ENCODE peak calls at places on chromosomes 13 and 19, in five cellular contexts. X is AG04449, V is prostate gland, G is PC-3, S is uterus. I is an unnamed sample.

GRCh38 chr19:1213391-1214286 is 8.1 kb downstream of the STK11 start:
- DNase-seq in V (peak), S (peak), X (no peak), G (no peak), I (peak)

GRCh38 chr13:29446016-29446415 is 149.5 kb downstream of the SLC7A1 start:
- DNase-seq in S (no peak), G (no peak), X (no peak), V (no peak), I (no peak)

GRCh38 chr13:109631069-109631468 is 155.3 kb downstream of the IRS2 start:
- DNase-seq in V (no peak), G (no peak), X (no peak), S (no peak), I (no peak)

GRCh38 chr13:112840472-112841302 is 128.3 kb upstream of the MCF2L start:
- DNase-seq in V (no peak), G (no peak), X (no peak), S (no peak), I (no peak)

GRCh38 chr13:83839158-83839557 is 43.1 kb downstream of the SLITRK1 start:
- DNase-seq in X (no peak), G (no peak), S (no peak), V (no peak), I (no peak)

GRCh38 chr19:10295305-10295846 is 5.6 kb downstream of the ICAM5 start:
- DNase-seq in G (no peak), S (no peak), X (no peak), V (no peak), I (peak)

GRCh38 chr13:97724450-97724849 is 229.0 kb upstream of the IPO5 start:
- DNase-seq in G (no peak), S (no peak), V (no peak), X (no peak), I (no peak)

GRCh38 chr13:43411741-43412140 is 375.0 kb downstream of the ENOX1 start:
- DNase-seq in X (no peak), V (no peak), G (no peak), S (peak), I (no peak)

GRCh38 chr13:36475468-36475867 is 43.2 kb downstream of the CCNA1 start:
- DNase-seq in V (no peak), G (peak), X (no peak), S (no peak), I (no peak)

GRCh38 chr13:103883152-103883551 is 816.9 kb upstream of the SLC10A2 start:
- DNase-seq in X (peak), G (peak), S (peak), V (peak), I (peak)

GRCh38 chr19:11102944-11103343 is 13.7 kb downstream of the LDLR start:
- DNase-seq in S (no peak), V (no peak), X (no peak), G (no peak), I (no peak)

GRCh38 chr13:109271991-109272454 is 514.4 kb downstream of the IRS2 start:
- DNase-seq in X (no peak), S (no peak), G (peak), V (no peak), I (no peak)

GRCh38 chr19:5038631-5039271 is 69.8 kb downstream of the KDM4B start:
- DNase-seq in G (peak), X (no peak), V (no peak), S (no peak), I (no peak)

GRCh38 chr19:1412995-1413889 is 5.9 kb downstream of the DAZAP1 start:
- DNase-seq in S (no peak), X (no peak), V (no peak), G (no peak), I (no peak)

GRCh38 chr13:73138276-73138950 is 79.6 kb downstream of the KLF5 start:
- DNase-seq in S (no peak), G (peak), X (no peak), V (no peak), I (peak)

GRCh38 chr19:52785506-52785905 is 1.1 kb downstream of the ZNF600 start:
- DNase-seq in V (no peak), X (no peak), G (no peak), S (no peak), I (no peak)
- H3K4me3 ChIP-seq in V (peak), X (no peak), G (peak), S (no peak), I (no peak)

GRCh38 chr13:44763604-44764311 is 187.6 kb upstream of the TSC22D1 start:
- DNase-seq in X (no peak), V (peak), G (no peak), S (no peak), I (peak)

GRCh38 chr13:44762946-44763345 is 186.8 kb upstream of the TSC22D1 start:
- DNase-seq in V (no peak), S (no peak), X (no peak), G (no peak), I (no peak)

GRCh38 chr13:44764334-44764733 is 188.2 kb upstream of the TSC22D1 start:
- DNase-seq in X (no peak), S (no peak), G (no peak), V (peak), I (peak)

GRCh38 chr13:44767257-44767656 is 191.1 kb upstream of the TSC22D1 start:
- DNase-seq in V (no peak), G (no peak), X (no peak), S (no peak), I (no peak)

DNA sequence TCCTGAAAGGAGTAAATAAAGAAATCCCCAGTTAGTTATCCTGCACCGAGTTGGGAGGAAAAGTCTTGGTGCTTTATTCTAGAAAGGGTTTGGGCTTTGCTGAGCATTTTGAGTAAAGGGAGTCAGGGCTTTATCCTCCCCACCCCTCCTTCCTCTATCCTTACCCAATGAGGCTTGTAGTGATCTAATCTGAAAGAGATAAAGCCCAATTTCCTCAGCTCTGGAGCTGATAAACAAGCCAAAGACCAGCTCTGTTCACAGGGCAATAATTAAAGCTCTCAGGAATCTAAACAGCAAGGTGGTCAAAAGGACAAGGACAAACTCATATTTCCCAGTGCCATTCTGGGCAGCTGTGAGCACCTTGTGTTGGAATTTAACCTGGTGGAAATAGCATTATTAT is 188.9 kb upstream of the TSC22D1 start:
- DNase-seq in S (no peak), X (no peak), G (no peak), V (no peak), I (peak)
- H3K4me3 ChIP-seq in S (no peak), X (no peak), G (no peak), V (no peak), I (no peak)

GRCh38 chr19:35645680-35646511 is 2.2 kb upstream of the COX6B1 start:
- DNase-seq in X (no peak), G (no peak), V (no peak), S (no peak), I (no peak)
- H3K4me3 ChIP-seq in X (no peak), G (no peak), V (no peak), S (no peak), I (no peak)

DNA sequence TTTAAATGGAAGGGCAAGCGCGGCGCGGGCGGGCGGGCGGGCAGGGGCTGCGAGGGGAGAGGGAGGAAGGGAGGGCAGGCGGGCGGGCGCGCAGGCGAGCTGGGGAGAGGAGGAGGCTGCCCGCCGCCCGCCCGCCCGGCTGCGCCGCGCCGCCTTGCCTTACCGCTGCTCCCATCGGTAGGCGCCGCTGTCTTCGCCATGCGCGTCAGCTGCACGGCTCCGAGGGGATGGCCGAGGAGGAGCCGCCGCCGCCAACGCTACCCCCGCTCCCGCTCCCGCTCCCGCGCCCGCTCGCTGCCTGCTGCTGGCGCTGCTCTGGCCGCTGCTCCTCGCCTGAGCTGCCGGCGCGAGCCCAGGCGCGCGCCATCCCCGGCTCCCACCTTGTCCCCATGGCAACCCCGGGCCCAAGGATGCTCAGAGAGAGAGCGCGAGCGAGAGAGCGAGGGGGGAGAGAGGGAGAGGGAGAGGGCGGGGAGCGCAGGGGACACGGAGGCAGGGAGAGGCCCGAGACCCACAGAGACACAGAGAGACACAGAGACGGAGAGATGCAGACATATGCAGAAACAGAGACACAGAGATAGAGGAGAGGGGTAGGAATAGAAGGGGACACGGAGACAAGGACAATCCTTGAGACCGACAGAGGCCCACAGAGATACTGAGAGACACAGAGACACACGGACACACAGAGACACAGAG is 40.3 kb downstream of the DEDD2 start:
- DNase-seq in S (peak), G (peak), X (no peak), V (peak), I (peak)
- H3K4me3 ChIP-seq in S (peak), G (peak), X (peak), V (peak), I (no peak)

DNA sequence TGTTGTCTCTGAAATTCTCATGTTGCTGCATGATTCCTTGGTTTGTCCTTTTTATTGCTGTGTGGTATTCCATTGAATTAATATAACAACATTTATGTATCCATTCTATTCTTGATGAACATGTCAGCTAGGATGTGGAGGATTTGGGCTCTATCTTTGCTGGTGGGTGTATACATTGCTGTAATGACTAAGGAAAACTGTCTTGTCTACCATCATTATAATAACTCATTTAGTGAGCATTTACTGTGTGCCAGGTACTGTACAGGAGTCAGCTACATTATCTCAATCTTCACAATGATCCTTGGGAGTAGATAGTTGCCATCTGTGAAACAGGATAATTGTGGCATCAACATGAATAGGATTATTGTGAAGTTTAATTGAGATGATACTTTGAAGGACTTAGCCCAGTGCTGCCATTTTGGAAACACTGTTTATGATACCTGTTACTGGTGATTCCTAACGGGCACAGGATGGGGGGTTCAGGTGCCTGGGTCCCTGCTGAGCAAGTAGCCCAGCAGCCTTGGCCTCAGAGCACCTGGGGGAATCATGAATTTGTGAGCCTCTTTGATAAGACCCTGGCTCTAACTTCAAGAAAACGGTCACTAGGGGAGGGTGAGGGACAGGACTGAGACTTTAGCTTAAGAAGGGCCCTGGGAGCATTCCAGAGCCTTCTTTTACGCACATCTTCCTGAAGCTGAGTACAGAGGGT is 1.8 kb upstream of the CCNE1 start:
- DNase-seq in S (no peak), V (no peak), G (no peak), X (no peak), I (no peak)
- H3K4me3 ChIP-seq in S (no peak), V (no peak), G (no peak), X (no peak), I (no peak)

GRCh38 chr13:22777207-22777606 is 403.6 kb upstream of the SGCG start:
- DNase-seq in G (no peak), V (no peak), X (no peak), S (no peak), I (no peak)
- H3K4me3 ChIP-seq in G (no peak), V (no peak), X (no peak), S (no peak), I (no peak)

DNA sequence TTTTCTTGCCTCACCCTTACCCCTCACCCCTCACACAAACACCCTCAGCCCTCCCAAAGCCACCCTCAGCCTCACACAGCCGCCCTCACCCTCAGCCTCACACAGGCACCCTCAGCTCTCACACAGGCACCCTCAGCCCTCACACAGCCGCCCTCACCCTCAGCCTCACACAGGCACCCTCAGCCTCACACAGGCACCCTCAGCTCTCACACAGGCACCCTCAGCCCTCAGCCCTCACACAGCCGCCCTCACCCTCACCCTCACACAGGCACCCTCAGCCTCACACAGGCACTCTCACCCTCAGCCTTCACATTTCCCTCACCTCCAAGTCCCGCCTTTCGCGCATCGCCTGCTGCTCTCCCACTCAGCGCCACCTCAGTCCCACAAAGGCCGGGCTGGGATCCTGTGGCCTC is 287 bp upstream of the ZSCAN22 start:
- DNase-seq in S (no peak), X (no peak), V (no peak), G (no peak), I (no peak)
- H3K4me3 ChIP-seq in S (peak), X (peak), V (peak), G (peak), I (peak)

DNA sequence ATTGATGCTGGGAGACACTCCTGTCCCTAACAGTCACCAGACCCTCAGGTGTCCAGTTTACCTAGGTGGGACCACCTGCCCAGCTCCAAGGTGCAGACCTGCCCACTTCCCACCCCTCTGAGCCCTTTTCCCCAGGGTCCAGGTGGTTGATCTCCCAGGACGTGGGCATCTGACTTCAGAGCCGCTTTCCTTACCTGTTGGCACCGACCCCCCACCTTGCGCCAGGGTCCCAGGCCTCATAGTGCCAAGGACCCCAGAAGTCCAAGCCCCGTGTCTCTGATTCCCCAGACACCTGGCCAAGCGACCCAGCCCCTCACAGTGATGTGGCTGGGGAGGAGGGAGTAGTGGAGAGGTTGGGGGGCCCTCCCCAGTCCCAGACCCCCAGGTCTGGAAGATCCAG is 9.6 kb upstream of the BBC3 start:
- DNase-seq in X (no peak), G (no peak), S (no peak), V (no peak), I (no peak)
- H3K4me3 ChIP-seq in X (no peak), G (peak), S (no peak), V (no peak), I (no peak)

DNA sequence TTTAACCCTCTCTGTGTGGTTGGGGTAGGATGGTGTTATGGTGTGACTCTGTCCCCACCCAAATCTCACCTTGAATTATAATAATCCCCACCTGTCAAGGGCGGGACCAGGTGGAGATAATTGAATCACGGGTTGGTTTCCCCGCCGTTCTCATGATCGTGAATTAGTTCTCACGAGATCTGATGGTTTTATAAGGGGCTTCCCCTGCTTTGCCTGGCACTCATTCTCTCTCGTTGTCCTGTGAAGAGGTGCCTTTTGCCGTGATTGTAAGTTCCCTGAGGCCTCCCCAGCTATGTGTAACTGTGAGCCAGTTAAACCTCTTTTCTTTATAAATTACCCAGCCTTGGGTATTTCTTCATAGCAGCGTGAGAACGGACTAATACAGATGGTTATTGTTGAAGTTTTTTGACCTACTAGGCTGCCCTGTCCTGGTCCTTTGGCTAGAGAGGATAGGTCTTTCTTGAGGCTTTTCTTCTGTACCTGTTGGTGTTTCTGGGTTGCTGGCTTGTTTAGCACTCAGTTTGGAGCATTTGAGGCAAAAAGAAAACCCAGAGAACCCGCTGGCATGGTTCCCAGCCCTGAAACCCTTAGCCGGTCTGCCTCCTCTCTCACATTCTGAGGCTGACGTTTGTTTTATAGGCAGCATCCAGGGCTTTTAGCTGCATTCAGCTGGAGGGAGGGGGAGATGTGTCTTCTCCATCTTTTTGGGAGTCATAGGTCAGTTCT is 69.0 kb downstream of the ARHGEF7 start:
- DNase-seq in X (no peak), V (no peak), G (no peak), S (no peak), I (no peak)
- H3K4me3 ChIP-seq in X (no peak), V (no peak), G (no peak), S (no peak), I (no peak)